ENCODE peak calls at places on chromosomes 3 and 15, in six cellular contexts. L is GM12892, M is GM23248, F is body of pancreas, T is GM06990, W is AG08396. P is an unnamed sample.

GRCh38 chr15:51281368-51281967 is 56.9 kb downstream of the CYP19A1 start:
- DNase-seq in F (peak), L (peak), M (peak), T (peak), W (peak), P (no peak)

GRCh38 chr15:28107111-28107893 is 8.2 kb upstream of the OCA2 start:
- DNase-seq in W (peak), L (no peak), M (peak), T (no peak), F (no peak), P (peak)

GRCh38 chr3:144380832-144381231 is 409.2 kb downstream of the DIPK2A start:
- DNase-seq in F (no peak), L (no peak), M (no peak), W (no peak), T (no peak), P (no peak)

GRCh38 chr3:60752800-60753199 is 498.5 kb downstream of the FHIT start:
- DNase-seq in F (no peak), M (peak), L (no peak), T (no peak), W (no peak), P (no peak)

GRCh38 chr3:14424711-14425573 is 22.5 kb downstream of the SLC6A6 start:
- DNase-seq in L (no peak), T (no peak), M (no peak), W (no peak), F (no peak), P (no peak)

GRCh38 chr3:186225603-186226002 is 116.7 kb upstream of the ETV5 start:
- DNase-seq in L (no peak), M (peak), T (peak), W (no peak), F (no peak), P (no peak)

GRCh38 chr15:71506946-71507345 is 303.4 kb upstream of the NR2E3 start:
- DNase-seq in W (no peak), F (no peak), L (no peak), M (no peak), T (peak), P (no peak)

GRCh38 chr15:94119215-94119815 is 112.0 kb upstream of the MCTP2 start:
- DNase-seq in M (peak), L (no peak), T (no peak), F (no peak), W (no peak), P (no peak)

GRCh38 chr3:65721386-65721785 is 317.3 kb downstream of the MAGI1 start:
- DNase-seq in F (no peak), L (no peak), T (no peak), W (no peak), M (no peak), P (no peak)

GRCh38 chr3:188126271-188126670 is 27.7 kb upstream of the LPP start:
- DNase-seq in M (peak), L (no peak), T (no peak), F (no peak), W (peak), P (no peak)

GRCh38 chr3:15495461-15496340 is 25.8 kb downstream of the COLQ start:
- DNase-seq in T (no peak), W (no peak), M (no peak), L (no peak), F (no peak), P (no peak)

GRCh38 chr3:113436794-113437193 is 4.5 kb downstream of the CFAP44 start:
- DNase-seq in F (no peak), T (no peak), L (no peak), W (peak), M (peak), P (no peak)

GRCh38 chr15:66882251-66883020 is 180.4 kb downstream of the SMAD6 start:
- DNase-seq in M (peak), W (peak), L (no peak), F (peak), T (no peak), P (no peak)

GRCh38 chr15:74209997-74210573 is 7.5 kb upstream of the STRA6 start:
- DNase-seq in W (peak), F (peak), T (no peak), M (peak), L (no peak), P (no peak)

P was measured in GM12891.